ENCODE peak calls at places on chromosomes 2 and 18, in eight cellular contexts. One of them, this sample, is unnamed.

GRCh38 chr2:31877008-31877407 is 133.8 kb downstream of the MEMO1 start:
- DNase-seq in GM13977: no peak
- DNase-seq in midbrain: no peak
- DNase-seq in AML-193: no peak
- DNase-seq in skeletal muscle cell: peak
- DNase-seq in endothelial cell: no peak
- DNase-seq in IMR-90: peak
- DNase-seq in SK-N-DZ: no peak
- DNase-seq in this sample: no peak

GRCh38 chr18:56565596-56566355 is 72.6 kb downstream of the TXNL1 start:
- DNase-seq in midbrain: no peak
- DNase-seq in IMR-90: peak
- DNase-seq in GM13977: no peak
- DNase-seq in SK-N-DZ: no peak
- DNase-seq in skeletal muscle cell: peak
- DNase-seq in AML-193: no peak
- DNase-seq in endothelial cell: no peak
- DNase-seq in this sample: no peak

GRCh38 chr2:68379184-68379708 is 14.2 kb downstream of the PLEK start:
- DNase-seq in IMR-90: no peak
- DNase-seq in skeletal muscle cell: no peak
- DNase-seq in endothelial cell: no peak
- DNase-seq in AML-193: no peak
- DNase-seq in GM13977: no peak
- DNase-seq in SK-N-DZ: no peak
- DNase-seq in midbrain: no peak
- DNase-seq in this sample: no peak

GRCh38 chr18:44700652-44701051 is 20.0 kb downstream of the SETBP1 start:
- DNase-seq in midbrain: no peak
- DNase-seq in IMR-90: no peak
- DNase-seq in GM13977: peak
- DNase-seq in SK-N-DZ: no peak
- DNase-seq in endothelial cell: no peak
- DNase-seq in skeletal muscle cell: no peak
- DNase-seq in AML-193: no peak
- DNase-seq in this sample: peak

GRCh38 chr2:232204457-232204931 is 174.1 kb upstream of the ALPP start:
- DNase-seq in AML-193: no peak
- DNase-seq in GM13977: no peak
- DNase-seq in SK-N-DZ: peak
- DNase-seq in IMR-90: no peak
- DNase-seq in midbrain: peak
- DNase-seq in skeletal muscle cell: peak
- DNase-seq in endothelial cell: no peak
- DNase-seq in this sample: peak

GRCh38 chr2:127163922-127164321 is 56.2 kb downstream of the CYP27C1 start:
- DNase-seq in skeletal muscle cell: no peak
- DNase-seq in GM13977: no peak
- DNase-seq in SK-N-DZ: no peak
- DNase-seq in endothelial cell: no peak
- DNase-seq in AML-193: no peak
- DNase-seq in IMR-90: no peak
- DNase-seq in midbrain: no peak
- DNase-seq in this sample: no peak

GRCh38 chr2:172864182-172864581 is 128.5 kb downstream of the RAPGEF4 start:
- DNase-seq in endothelial cell: peak
- DNase-seq in SK-N-DZ: peak
- DNase-seq in midbrain: peak
- DNase-seq in AML-193: peak
- DNase-seq in IMR-90: peak
- DNase-seq in GM13977: peak
- DNase-seq in skeletal muscle cell: peak
- DNase-seq in this sample: no peak

GRCh38 chr2:67702284-67702683 is 305.2 kb downstream of the ETAA1 start:
- DNase-seq in GM13977: no peak
- DNase-seq in SK-N-DZ: peak
- DNase-seq in AML-193: no peak
- DNase-seq in endothelial cell: no peak
- DNase-seq in midbrain: no peak
- DNase-seq in IMR-90: no peak
- DNase-seq in skeletal muscle cell: no peak
- DNase-seq in this sample: no peak

GRCh38 chr2:29060491-29060890 is 13.8 kb downstream of the PCARE start:
- DNase-seq in midbrain: no peak
- DNase-seq in SK-N-DZ: peak
- DNase-seq in IMR-90: no peak
- DNase-seq in endothelial cell: no peak
- DNase-seq in skeletal muscle cell: no peak
- DNase-seq in AML-193: no peak
- DNase-seq in GM13977: no peak
- DNase-seq in this sample: no peak

GRCh38 chr2:216316743-216317142 is 55.5 kb downstream of the MARCHF4 start:
- DNase-seq in IMR-90: peak
- DNase-seq in AML-193: no peak
- DNase-seq in midbrain: no peak
- DNase-seq in endothelial cell: no peak
- DNase-seq in skeletal muscle cell: no peak
- DNase-seq in SK-N-DZ: no peak
- DNase-seq in GM13977: no peak
- DNase-seq in this sample: no peak

GRCh38 chr2:113124181-113124961 is 3.0 kb upstream of the IL1RN start:
- DNase-seq in IMR-90: peak
- DNase-seq in midbrain: no peak
- DNase-seq in GM13977: peak
- DNase-seq in skeletal muscle cell: peak
- DNase-seq in AML-193: no peak
- DNase-seq in endothelial cell: no peak
- DNase-seq in SK-N-DZ: no peak
- DNase-seq in this sample: no peak

GRCh38 chr2:186862869-186863709 is 14.1 kb upstream of the ZSWIM2 start:
- DNase-seq in SK-N-DZ: peak
- DNase-seq in skeletal muscle cell: no peak
- DNase-seq in GM13977: peak
- DNase-seq in AML-193: peak
- DNase-seq in endothelial cell: no peak
- DNase-seq in midbrain: peak
- DNase-seq in IMR-90: peak
- DNase-seq in this sample: peak

GRCh38 chr2:223815186-223815883 is 22.0 kb downstream of the AP1S3 start:
- DNase-seq in skeletal muscle cell: peak
- DNase-seq in endothelial cell: no peak
- DNase-seq in SK-N-DZ: no peak
- DNase-seq in IMR-90: peak
- DNase-seq in midbrain: no peak
- DNase-seq in GM13977: no peak
- DNase-seq in AML-193: no peak
- DNase-seq in this sample: no peak

GRCh38 chr2:50448556-50448955 is 583.4 kb downstream of the NRXN1 start:
- DNase-seq in IMR-90: no peak
- DNase-seq in midbrain: no peak
- DNase-seq in GM13977: no peak
- DNase-seq in endothelial cell: no peak
- DNase-seq in AML-193: no peak
- DNase-seq in skeletal muscle cell: no peak
- DNase-seq in SK-N-DZ: no peak
- DNase-seq in this sample: no peak

GRCh38 chr2:150889141-150889540 is 372.5 kb downstream of the RBM43 start:
- DNase-seq in endothelial cell: no peak
- DNase-seq in SK-N-DZ: no peak
- DNase-seq in AML-193: no peak
- DNase-seq in midbrain: no peak
- DNase-seq in IMR-90: peak
- DNase-seq in skeletal muscle cell: no peak
- DNase-seq in GM13977: no peak
- DNase-seq in this sample: no peak

GRCh38 chr18:13435596-13436333 is 217.2 kb downstream of the LDLRAD4 start:
- DNase-seq in SK-N-DZ: no peak
- DNase-seq in midbrain: no peak
- DNase-seq in IMR-90: no peak
- DNase-seq in skeletal muscle cell: no peak
- DNase-seq in endothelial cell: no peak
- DNase-seq in GM13977: no peak
- DNase-seq in AML-193: no peak
- DNase-seq in this sample: no peak

GRCh38 chr2:223050900-223051299 is 1.1 kb upstream of the KCNE4 start:
- DNase-seq in AML-193: no peak
- DNase-seq in SK-N-DZ: no peak
- DNase-seq in endothelial cell: no peak
- DNase-seq in IMR-90: peak
- DNase-seq in skeletal muscle cell: peak
- DNase-seq in midbrain: no peak
- DNase-seq in GM13977: no peak
- DNase-seq in this sample: no peak

GRCh38 chr2:175398848-175399247 is 217.3 kb upstream of the ATP5MC3 start:
- DNase-seq in IMR-90: no peak
- DNase-seq in midbrain: no peak
- DNase-seq in skeletal muscle cell: no peak
- DNase-seq in GM13977: no peak
- DNase-seq in AML-193: no peak
- DNase-seq in endothelial cell: no peak
- DNase-seq in SK-N-DZ: peak
- DNase-seq in this sample: no peak

GRCh38 chr18:31432316-31432715 is 15.2 kb upstream of the DSG3 start:
- DNase-seq in AML-193: no peak
- DNase-seq in skeletal muscle cell: no peak
- DNase-seq in midbrain: no peak
- DNase-seq in GM13977: no peak
- DNase-seq in IMR-90: no peak
- DNase-seq in endothelial cell: no peak
- DNase-seq in SK-N-DZ: no peak
- DNase-seq in this sample: no peak

GRCh38 chr2:170917957-170918356 is 11.1 kb upstream of the GORASP2 start:
- DNase-seq in endothelial cell: no peak
- DNase-seq in skeletal muscle cell: no peak
- DNase-seq in AML-193: no peak
- DNase-seq in GM13977: no peak
- DNase-seq in SK-N-DZ: no peak
- DNase-seq in midbrain: no peak
- DNase-seq in IMR-90: no peak
- DNase-seq in this sample: no peak

GRCh38 chr2:133760366-133760765 is 192.1 kb upstream of the NCKAP5 start:
- DNase-seq in AML-193: no peak
- DNase-seq in IMR-90: peak
- DNase-seq in endothelial cell: no peak
- DNase-seq in SK-N-DZ: no peak
- DNase-seq in skeletal muscle cell: peak
- DNase-seq in midbrain: no peak
- DNase-seq in GM13977: no peak
- DNase-seq in this sample: no peak